ENCODE peak calls at places on chromosome 7, in seven cellular contexts. Z, X, T, H, G, Y and D are unnamed samples.
A peak's percentile ranks its signal among the peaks of the same experiment; 100 is the strongest.

GRCh38 chr7:151310578-151310977 is 31.0 kb upstream of the NUB1 start:
- DNase-seq in Y (no peak), X (peak; percentile 45), Z (peak; percentile 39), T (peak; percentile 17), H (no peak), G (no peak), D (no peak)

GRCh38 chr7:106053109-106053508 is 59.0 kb downstream of the SYPL1 start:
- DNase-seq in T (no peak), G (no peak), Z (no peak), X (no peak), Y (no peak), H (no peak), D (no peak)

GRCh38 chr7:99525713-99526440 is 21.4 kb downstream of the ZKSCAN5 start:
- DNase-seq in G (no peak), T (no peak), Z (no peak), H (peak; percentile 54), Y (no peak), X (no peak), D (no peak)

GRCh38 chr7:46206474-46207060 is 285.5 kb upstream of the IGFBP3 start:
- DNase-seq in X (no peak), Z (no peak), G (no peak), H (no peak), T (peak; percentile 48), Y (no peak), D (peak; percentile 20)

GRCh38 chr7:63047546-63047945 is 951.1 kb upstream of the ZNF722 start:
- DNase-seq in Y (no peak), Z (no peak), T (no peak), G (no peak), H (no peak), X (no peak), D (no peak)

GRCh38 chr7:16721541-16721940 is 32.0 kb upstream of the TSPAN13 start:
- DNase-seq in H (no peak), X (no peak), G (no peak), T (no peak), Y (no peak), Z (no peak), D (no peak)

GRCh38 chr7:39086638-39087360 is 109.1 kb downstream of the POU6F2 start:
- DNase-seq in T (no peak), Z (no peak), G (no peak), Y (no peak), H (no peak), X (no peak), D (no peak)

GRCh38 chr7:151759591-151760042 is 117.3 kb downstream of the PRKAG2 start:
- DNase-seq in Y (no peak), G (no peak), H (peak; percentile 93), T (peak; percentile 71), X (peak; percentile 77), Z (peak; percentile 76), D (no peak)

GRCh38 chr7:141864765-141865447 is 23.6 kb upstream of the PRSS37 start:
- DNase-seq in H (no peak), Y (no peak), G (no peak), T (no peak), Z (no peak), X (no peak), D (no peak)

GRCh38 chr7:139602143-139602722 is 78.7 kb downstream of the CLEC2L start:
- DNase-seq in Z (peak; percentile 63), Y (no peak), X (peak; percentile 39), H (peak; percentile 80), G (no peak), T (peak; percentile 60), D (no peak)

GRCh38 chr7:107951172-107951787 is 51.7 kb downstream of the LAMB1 start:
- DNase-seq in Y (no peak), T (no peak), G (no peak), H (no peak), X (peak; percentile 71), Z (no peak), D (no peak)

GRCh38 chr7:106788637-106789036 is 76.4 kb upstream of the PIK3CG start:
- DNase-seq in H (no peak), Y (no peak), T (no peak), Z (no peak), X (no peak), G (no peak), D (no peak)

GRCh38 chr7:86978804-86979506 is 80.5 kb downstream of the ELAPOR2 start:
- DNase-seq in X (no peak), Y (no peak), H (no peak), T (peak; percentile 93), G (no peak), Z (no peak), D (peak; percentile 51)

GRCh38 chr7:116236020-116236630 is 25.8 kb downstream of the TES start:
- DNase-seq in Z (peak; percentile 72), T (peak; percentile 73), G (no peak), Y (no peak), X (peak; percentile 71), H (peak; percentile 67), D (no peak)

GRCh38 chr7:131026297-131027003 is 292.4 kb upstream of the KLF14 start:
- DNase-seq in H (no peak), T (no peak), Y (no peak), Z (peak; percentile 56), G (no peak), X (no peak), D (no peak)

GRCh38 chr7:141659501-141659900 is 42.5 kb downstream of the DENND11 start:
- DNase-seq in T (no peak), G (no peak), X (no peak), H (no peak), Y (no peak), Z (no peak), D (no peak)

GRCh38 chr7:158672975-158673374 is 31.6 kb downstream of the NCAPG2 start:
- DNase-seq in G (no peak), Y (no peak), X (no peak), T (no peak), H (no peak), Z (no peak), D (no peak)

GRCh38 chr7:157138424-157139141 is at the start of gene UBE3C:
- DNase-seq in Y (peak; percentile 93), T (peak; percentile 97), Z (peak; percentile 96), H (peak; percentile 96), G (peak; percentile 75), X (peak; percentile 87), D (peak; percentile 95)

GRCh38 chr7:104980969-104981670 is 32.9 kb upstream of the KMT2E start:
- DNase-seq in T (peak; percentile 79), Z (peak; percentile 66), H (peak; percentile 86), Y (no peak), G (no peak), X (no peak), D (no peak)

GRCh38 chr7:102169651-102170416 is 116.8 kb upstream of the SH2B2 start:
- DNase-seq in Y (no peak), X (no peak), T (no peak), Z (peak; percentile 75), G (no peak), H (no peak), D (no peak)

GRCh38 chr7:85038466-85038865 is 148.4 kb downstream of the SEMA3D start:
- DNase-seq in H (no peak), Z (no peak), X (no peak), Y (no peak), T (no peak), G (no peak), D (no peak)

GRCh38 chr7:114875171-114875570 is 46.7 kb upstream of the MDFIC start:
- DNase-seq in H (no peak), Y (no peak), Z (no peak), G (no peak), X (no peak), T (no peak), D (no peak)

GRCh38 chr7:44975331-44976039 is 3.3 kb downstream of the MYO1G start:
- DNase-seq in T (no peak), H (no peak), G (no peak), Z (no peak), Y (no peak), X (no peak), D (no peak)

DNA sequence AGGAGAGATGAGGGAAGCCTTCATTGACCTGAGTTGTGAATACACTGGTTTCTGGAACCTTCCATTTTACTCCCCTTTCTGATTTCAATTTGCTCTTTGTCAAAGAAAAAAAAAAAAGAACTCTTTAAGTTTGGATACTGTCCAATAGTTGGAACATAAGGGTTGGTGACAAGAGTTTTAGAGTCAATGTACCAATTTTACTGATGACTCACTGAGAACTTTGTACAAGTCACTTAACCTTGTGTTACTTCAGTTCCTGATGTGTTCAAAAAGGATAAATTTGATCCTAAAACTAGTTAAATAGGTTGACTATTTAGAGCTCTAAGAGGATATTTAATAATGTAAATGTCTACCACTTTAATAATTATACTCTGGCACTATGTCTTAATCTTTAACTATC is 4.1 kb upstream of the CDK14 start:
- DNase-seq in X (no peak), H (no peak), Y (no peak), T (no peak), Z (no peak), G (no peak), D (no peak)
- TF ChIP-seq CTCF in X (no peak), H (no peak), Y (no peak), T (no peak), Z (no peak), G (no peak), D (no peak)

DNA sequence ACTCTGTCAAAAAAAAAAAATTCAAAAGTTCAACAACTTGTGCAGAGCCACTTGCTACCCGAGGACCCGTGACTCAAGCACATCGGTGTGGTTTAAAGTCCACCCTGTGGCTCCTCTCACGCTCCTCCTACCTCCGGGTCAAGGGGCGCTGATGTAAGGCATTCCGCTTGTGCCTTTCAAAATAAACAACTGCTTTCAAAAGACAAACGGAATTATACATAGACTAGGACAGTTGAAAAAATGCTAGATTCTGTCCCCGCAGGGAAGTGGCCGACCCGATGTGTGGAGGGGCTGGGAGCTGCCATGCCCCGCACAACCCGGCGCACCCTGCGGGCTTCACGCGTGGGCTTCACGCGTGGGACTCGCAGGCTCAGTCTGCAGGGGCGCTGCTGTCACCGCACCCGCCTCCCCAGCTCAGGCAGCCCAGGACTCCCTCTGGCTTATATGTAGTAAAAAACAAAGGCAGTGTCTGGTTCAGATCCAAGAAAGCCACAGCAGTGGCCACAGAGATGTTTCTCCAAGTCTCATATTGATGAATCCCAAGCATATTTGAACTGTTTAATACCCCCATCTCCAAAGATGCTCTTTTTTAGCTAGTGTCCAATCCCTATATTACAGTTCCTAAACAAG is 239.7 kb upstream of the INHBA start:
- DNase-seq in X (no peak), Z (peak; percentile 25), T (no peak), G (peak; percentile 55), H (peak; percentile 45), Y (peak; percentile 76), D (no peak)
- H3K4me3 ChIP-seq in X (peak overlapping the region; percentile 12), Z (no peak overlapping the region), T (no peak overlapping the region), G (peak overlapping the region; percentile 53), H (peak overlapping the region; percentile 49), Y (peak overlapping the region; percentile 15), D (no peak overlapping the region)

GRCh38 chr7:100753750-100754149 is 20.4 kb downstream of the ZAN start:
- DNase-seq in H (no peak), Y (no peak), T (no peak), X (no peak), G (no peak), Z (peak; percentile 16), D (no peak)

GRCh38 chr7:100752994-100753393 is 19.6 kb downstream of the ZAN start:
- DNase-seq in G (no peak), T (no peak), Y (no peak), X (no peak), H (no peak), Z (no peak), D (no peak)
- H3K27me3 ChIP-seq in G (peaks cover 41% of the 10 kb centered on the region), T (peaks cover 81% of the 10 kb centered on the region), Y (peaks cover 5% of the 10 kb centered on the region), X (no peaks in the 10 kb centered on the region), H (no peaks in the 10 kb centered on the region), Z (no peaks in the 10 kb centered on the region), D (no peaks in the 10 kb centered on the region)

DNA sequence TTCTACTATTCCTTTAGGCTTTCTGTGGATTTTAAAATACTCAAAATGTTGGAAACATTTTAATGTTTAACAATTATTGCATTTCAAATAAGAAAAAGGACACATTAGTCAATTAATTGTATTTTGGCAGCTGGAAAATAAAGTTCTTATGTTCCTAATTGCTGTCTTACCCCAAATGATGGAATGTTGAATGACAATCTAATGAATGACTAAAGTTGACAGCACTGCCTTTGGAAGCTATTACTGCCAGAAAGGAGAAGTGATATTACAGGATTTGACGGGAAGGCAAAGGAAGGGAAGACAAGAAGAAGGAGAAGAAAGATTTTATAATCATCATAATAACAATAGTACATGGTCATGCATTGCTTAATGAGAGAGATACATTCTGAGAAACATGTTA is 23.4 kb upstream of the TMEM229A start:
- DNase-seq in X (no peak), G (no peak), H (no peak), T (no peak), Z (no peak), Y (no peak), D (no peak)
- TF ChIP-seq CTCF in X (no peak), G (no peak), H (no peak), T (no peak), Z (no peak), Y (no peak), D (no peak)